ENCODE peak calls at places on chromosomes 6 and 20, in seven cellular contexts. One of them, this sample, is unnamed.
A peak's percentile ranks its signal among the peaks of the same experiment; 100 is the strongest.

GRCh38 chr6:33384581-33385020 is 7.0 kb upstream of the KIFC1 start:
- DNase-seq in stomach: no peak
- DNase-seq in tibial nerve: no peak
- DNase-seq in ovary: no peak
- DNase-seq in transverse colon: no peak
- DNase-seq in HepG2: no peak
- DNase-seq in A549: peak; percentile 64
- DNase-seq in this sample: no peak

GRCh38 chr6:74752303-74752702 is 453.6 kb downstream of the COL12A1 start:
- DNase-seq in ovary: no peak
- DNase-seq in A549: no peak
- DNase-seq in tibial nerve: no peak
- DNase-seq in HepG2: no peak
- DNase-seq in stomach: no peak
- DNase-seq in transverse colon: no peak
- DNase-seq in this sample: no peak

GRCh38 chr20:10536531-10536930 is 101.4 kb downstream of the SLX4IP start:
- DNase-seq in transverse colon: no peak
- DNase-seq in stomach: peak; percentile 74
- DNase-seq in tibial nerve: no peak
- DNase-seq in ovary: no peak
- DNase-seq in A549: no peak
- DNase-seq in HepG2: peak; percentile 61
- DNase-seq in this sample: no peak

GRCh38 chr6:148231572-148231971 is 111.1 kb upstream of the SASH1 start:
- DNase-seq in stomach: no peak
- DNase-seq in A549: no peak
- DNase-seq in ovary: no peak
- DNase-seq in tibial nerve: no peak
- DNase-seq in HepG2: no peak
- DNase-seq in transverse colon: no peak
- DNase-seq in this sample: no peak

GRCh38 chr20:34367155-34367554 is 4.1 kb downstream of the ITCH start:
- DNase-seq in HepG2: no peak
- DNase-seq in transverse colon: no peak
- DNase-seq in A549: no peak
- DNase-seq in ovary: no peak
- DNase-seq in stomach: no peak
- DNase-seq in tibial nerve: no peak
- DNase-seq in this sample: peak; percentile 10

GRCh38 chr6:54315692-54316091 is 7.5 kb downstream of the TINAG start:
- DNase-seq in A549: no peak
- DNase-seq in stomach: no peak
- DNase-seq in HepG2: no peak
- DNase-seq in tibial nerve: no peak
- DNase-seq in ovary: no peak
- DNase-seq in transverse colon: no peak
- DNase-seq in this sample: no peak

GRCh38 chr20:52340036-52340634 is 148.6 kb upstream of the ZFP64 start:
- DNase-seq in transverse colon: no peak
- DNase-seq in tibial nerve: no peak
- DNase-seq in HepG2: peak; percentile 54
- DNase-seq in A549: peak; percentile 3
- DNase-seq in stomach: no peak
- DNase-seq in ovary: no peak
- DNase-seq in this sample: no peak

GRCh38 chr6:167742719-167743303 is 83.9 kb upstream of the AFDN start:
- DNase-seq in tibial nerve: no peak
- DNase-seq in A549: no peak
- DNase-seq in ovary: no peak
- DNase-seq in HepG2: peak; percentile 97
- DNase-seq in stomach: no peak
- DNase-seq in transverse colon: no peak
- DNase-seq in this sample: no peak

GRCh38 chr6:151002562-151002961 is 137.1 kb downstream of the MTHFD1L start:
- DNase-seq in A549: no peak
- DNase-seq in stomach: no peak
- DNase-seq in ovary: no peak
- DNase-seq in HepG2: no peak
- DNase-seq in tibial nerve: no peak
- DNase-seq in transverse colon: no peak
- DNase-seq in this sample: no peak

GRCh38 chr20:14336667-14337066 is 745 bp downstream of the FLRT3 start:
- DNase-seq in tibial nerve: no peak
- DNase-seq in HepG2: peak; percentile 12
- DNase-seq in transverse colon: no peak
- DNase-seq in stomach: no peak
- DNase-seq in ovary: no peak
- DNase-seq in A549: peak; percentile 20
- DNase-seq in this sample: no peak

GRCh38 chr6:31836036-31836675 is 8.6 kb downstream of the HSPA1B start:
- DNase-seq in transverse colon: no peak
- DNase-seq in stomach: no peak
- DNase-seq in tibial nerve: no peak
- DNase-seq in HepG2: no peak
- DNase-seq in ovary: no peak
- DNase-seq in A549: no peak
- DNase-seq in this sample: no peak

GRCh38 chr6:129342243-129342642 is 367.7 kb downstream of the ARHGAP18 start:
- DNase-seq in tibial nerve: no peak
- DNase-seq in stomach: no peak
- DNase-seq in transverse colon: no peak
- DNase-seq in A549: no peak
- DNase-seq in HepG2: no peak
- DNase-seq in ovary: no peak
- DNase-seq in this sample: no peak

GRCh38 chr6:130020106-130020851 is 1.9 kb downstream of the L3MBTL3 start:
- DNase-seq in ovary: peak; percentile 31
- DNase-seq in transverse colon: peak; percentile 49
- DNase-seq in tibial nerve: peak; percentile 27
- DNase-seq in stomach: peak; percentile 26
- DNase-seq in HepG2: no peak
- DNase-seq in A549: peak; percentile 10
- DNase-seq in this sample: peak; percentile 80

GRCh38 chr20:14334306-14334930 is 3.0 kb downstream of the FLRT3 start:
- DNase-seq in HepG2: peak; percentile 48
- DNase-seq in transverse colon: no peak
- DNase-seq in tibial nerve: no peak
- DNase-seq in ovary: peak; percentile 48
- DNase-seq in stomach: peak; percentile 47
- DNase-seq in A549: peak; percentile 37
- DNase-seq in this sample: no peak

GRCh38 chr20:47258745-47259695 is 97.5 kb downstream of the ZMYND8 start:
- DNase-seq in stomach: no peak
- DNase-seq in A549: no peak
- DNase-seq in transverse colon: no peak
- DNase-seq in tibial nerve: peak; percentile 46
- DNase-seq in ovary: no peak
- DNase-seq in HepG2: no peak
- DNase-seq in this sample: no peak

GRCh38 chr20:59708326-59708725 is 104.0 kb downstream of the PHACTR3 start:
- DNase-seq in stomach: no peak
- DNase-seq in ovary: no peak
- DNase-seq in tibial nerve: no peak
- DNase-seq in transverse colon: no peak
- DNase-seq in A549: no peak
- DNase-seq in HepG2: no peak
- DNase-seq in this sample: no peak

GRCh38 chr20:56518126-56518525 is 6.4 kb upstream of the FAM209A start:
- DNase-seq in transverse colon: no peak
- DNase-seq in stomach: no peak
- DNase-seq in A549: no peak
- DNase-seq in tibial nerve: no peak
- DNase-seq in ovary: no peak
- DNase-seq in HepG2: no peak
- DNase-seq in this sample: peak; percentile 74

GRCh38 chr20:56519551-56519950 is 5.0 kb upstream of the FAM209A start:
- DNase-seq in stomach: no peak
- DNase-seq in transverse colon: no peak
- DNase-seq in ovary: no peak
- DNase-seq in HepG2: no peak
- DNase-seq in A549: no peak
- DNase-seq in tibial nerve: no peak
- DNase-seq in this sample: peak; percentile 21

GRCh38 chr20:56518999-56519398 is 5.5 kb upstream of the FAM209A start:
- DNase-seq in HepG2: no peak
- DNase-seq in ovary: no peak
- DNase-seq in A549: no peak
- DNase-seq in stomach: no peak
- DNase-seq in transverse colon: no peak
- DNase-seq in tibial nerve: no peak
- DNase-seq in this sample: peak; percentile 15

GRCh38 chr20:56520180-56520579 is 4.4 kb upstream of the FAM209A start:
- DNase-seq in HepG2: no peak
- DNase-seq in stomach: no peak
- DNase-seq in transverse colon: no peak
- DNase-seq in ovary: no peak
- DNase-seq in A549: no peak
- DNase-seq in tibial nerve: no peak
- DNase-seq in this sample: peak; percentile 40

GRCh38 chr20:56522311-56522710 is 2.2 kb upstream of the FAM209A start:
- DNase-seq in HepG2: no peak
- DNase-seq in stomach: no peak
- DNase-seq in ovary: no peak
- DNase-seq in tibial nerve: no peak
- DNase-seq in transverse colon: no peak
- DNase-seq in A549: no peak
- DNase-seq in this sample: peak; percentile 65
- TF ChIP-seq POLR2A in HepG2: no peak
- TF ChIP-seq POLR2A in stomach: no peak
- TF ChIP-seq POLR2A in ovary: no peak
- TF ChIP-seq POLR2A in tibial nerve: no peak
- TF ChIP-seq POLR2A in transverse colon: no peak
- TF ChIP-seq POLR2A in A549: no peak
- TF ChIP-seq POLR2A in this sample: no peak

GRCh38 chr20:31236953-31237352 is 20.5 kb upstream of the DEFB115 start:
- DNase-seq in tibial nerve: no peak
- DNase-seq in stomach: no peak
- DNase-seq in HepG2: no peak
- DNase-seq in A549: no peak
- DNase-seq in transverse colon: no peak
- DNase-seq in ovary: no peak
- DNase-seq in this sample: no peak

GRCh38 chr20:31237763-31238162 is 19.7 kb upstream of the DEFB115 start:
- DNase-seq in tibial nerve: no peak
- DNase-seq in A549: no peak
- DNase-seq in HepG2: no peak
- DNase-seq in ovary: no peak
- DNase-seq in transverse colon: no peak
- DNase-seq in stomach: no peak
- DNase-seq in this sample: no peak

DNA sequence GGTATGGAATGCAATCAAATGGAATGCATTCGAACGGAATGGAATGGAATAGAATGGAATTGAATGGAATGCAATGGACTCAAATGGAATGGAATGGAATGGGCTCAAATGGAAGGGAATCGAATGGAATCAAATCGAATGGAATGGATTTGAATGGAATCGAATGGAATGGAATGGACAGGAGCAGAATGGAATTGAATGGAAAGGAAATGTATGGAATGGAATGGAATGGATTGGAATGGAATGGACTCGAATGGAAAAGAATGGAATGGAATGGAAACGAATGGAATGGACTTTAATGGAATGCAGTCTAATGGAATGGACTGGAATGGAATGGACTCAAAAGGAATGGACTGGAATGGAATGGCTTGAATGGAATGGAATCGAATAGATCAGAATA is 18.3 kb upstream of the DEFB115 start:
- DNase-seq in stomach: no peak
- DNase-seq in A549: no peak
- DNase-seq in transverse colon: no peak
- DNase-seq in tibial nerve: no peak
- DNase-seq in HepG2: no peak
- DNase-seq in ovary: no peak
- DNase-seq in this sample: no peak
- H3K9me3 ChIP-seq in stomach: no peaks in the 10 kb centered on the region
- H3K9me3 ChIP-seq in A549: peaks cover 5% of the 10 kb centered on the region
- H3K9me3 ChIP-seq in transverse colon: peaks cover 29% of the 10 kb centered on the region
- H3K9me3 ChIP-seq in tibial nerve: peaks cover 99% of the 10 kb centered on the region
- H3K9me3 ChIP-seq in HepG2: peaks cover 100% of the 10 kb centered on the region
- H3K9me3 ChIP-seq in ovary: no peaks in the 10 kb centered on the region
- H3K9me3 ChIP-seq in this sample: peaks cover 49% of the 10 kb centered on the region

DNA sequence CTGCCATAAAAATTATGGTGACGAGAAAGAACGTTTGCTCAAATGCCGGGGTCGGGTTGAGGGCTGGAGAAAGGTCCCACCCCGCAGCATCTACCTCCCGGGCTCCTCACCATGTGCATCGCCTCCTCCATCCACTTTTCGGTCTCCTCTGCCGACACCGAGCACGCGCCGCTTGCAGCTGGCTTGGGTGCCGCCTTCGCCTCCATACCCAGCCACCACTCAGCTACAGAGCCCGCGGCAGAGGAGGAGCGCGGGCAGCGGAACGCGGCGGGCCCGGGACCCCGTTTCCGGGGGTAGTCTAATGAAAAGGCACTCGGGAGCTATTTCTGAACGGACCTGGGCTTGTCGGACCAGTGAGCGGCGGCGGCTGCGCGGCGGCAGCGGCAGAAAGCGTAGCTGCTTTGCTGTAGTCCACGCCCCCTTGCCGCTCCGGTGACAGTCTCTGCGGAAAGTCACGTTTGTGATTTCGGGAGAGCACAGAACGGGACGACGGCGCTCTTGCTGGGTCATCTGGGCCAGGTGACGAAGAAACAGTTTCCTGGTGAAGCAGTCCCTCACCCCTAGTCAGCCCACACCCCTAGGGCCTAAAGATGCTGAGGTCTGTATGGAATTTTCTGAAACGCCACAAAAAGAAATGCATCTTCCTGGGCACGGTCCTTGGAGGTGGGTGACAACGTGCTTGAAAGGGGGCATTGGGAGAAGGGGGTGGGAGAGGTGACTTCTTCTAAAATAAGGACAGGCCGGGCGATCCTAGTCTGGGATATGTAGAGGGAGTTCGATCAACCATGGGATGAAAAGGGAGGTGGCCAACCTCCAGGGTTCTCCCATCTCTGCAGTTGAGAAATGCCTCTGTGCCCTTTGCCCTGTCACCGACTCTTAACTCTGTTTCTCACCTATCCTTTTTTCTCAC is at the start of the genes ADAT2 and PEX3:
- DNase-seq in HepG2: peak; percentile 93
- DNase-seq in ovary: peak; percentile 76
- DNase-seq in tibial nerve: peak; percentile 69
- DNase-seq in A549: peak; percentile 73
- DNase-seq in stomach: peak; percentile 94
- DNase-seq in transverse colon: peak; percentile 95
- DNase-seq in this sample: peak; percentile 93
- TF ChIP-seq EP300 in HepG2: peak; percentile 81
- TF ChIP-seq EP300 in ovary: no peak
- TF ChIP-seq EP300 in tibial nerve: peak; percentile 95
- TF ChIP-seq EP300 in A549: no peak
- TF ChIP-seq EP300 in stomach: no peak
- TF ChIP-seq EP300 in transverse colon: no peak
- TF ChIP-seq EP300 in this sample: no peak

DNA sequence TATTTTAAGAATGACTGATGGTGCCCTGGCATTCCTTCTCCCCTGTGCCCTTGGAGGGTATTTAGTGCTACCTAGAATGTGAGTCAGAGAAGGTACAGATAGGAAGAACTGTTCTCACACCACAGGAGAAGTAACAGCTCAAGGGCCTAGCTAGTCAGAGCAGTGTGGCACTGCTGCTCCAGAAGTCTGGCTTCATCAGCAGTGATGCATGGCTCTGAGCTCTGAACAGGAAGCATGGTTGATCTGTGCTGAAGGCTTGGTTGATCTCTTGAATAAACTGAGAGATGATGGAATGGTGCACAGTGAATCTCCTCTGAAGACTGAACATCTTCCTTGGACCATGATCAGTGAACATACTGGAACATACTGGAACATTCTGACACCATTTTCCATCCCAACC is 425.3 kb upstream of the SLC35B3 start:
- DNase-seq in transverse colon: no peak
- DNase-seq in stomach: no peak
- DNase-seq in HepG2: no peak
- DNase-seq in A549: no peak
- DNase-seq in tibial nerve: no peak
- DNase-seq in ovary: no peak
- DNase-seq in this sample: no peak
- TF ChIP-seq POLR2A in transverse colon: no peak
- TF ChIP-seq POLR2A in stomach: no peak
- TF ChIP-seq POLR2A in HepG2: no peak
- TF ChIP-seq POLR2A in A549: no peak
- TF ChIP-seq POLR2A in tibial nerve: no peak
- TF ChIP-seq POLR2A in ovary: no peak
- TF ChIP-seq POLR2A in this sample: no peak

This sample was measured in suprapubic skin.